ENCODE peak calls at places on chromosomes 5 and 9, in five cellular contexts. One of them, this sample, is unnamed.

GRCh38 chr5:75616286-75616810 is 5.1 kb downstream of the ANKDD1B start:
- DNase-seq in endodermal cell: no peak
- DNase-seq in HCT116: no peak
- DNase-seq in mammary epithelial cell: no peak
- DNase-seq in IMR-90: no peak
- DNase-seq in this sample: no peak

GRCh38 chr5:169641253-169641652 is 4.2 kb downstream of the DOCK2 start:
- DNase-seq in endodermal cell: peak; percentile 62
- DNase-seq in HCT116: no peak
- DNase-seq in IMR-90: peak; percentile 36
- DNase-seq in mammary epithelial cell: peak; percentile 59
- DNase-seq in this sample: no peak

GRCh38 chr9:135198144-135198543 is 110.7 kb downstream of the OLFM1 start:
- DNase-seq in HCT116: no peak
- DNase-seq in mammary epithelial cell: no peak
- DNase-seq in IMR-90: no peak
- DNase-seq in endodermal cell: no peak
- DNase-seq in this sample: no peak

GRCh38 chr5:33319841-33320240 is 120.9 kb upstream of the TARS1 start:
- DNase-seq in IMR-90: no peak
- DNase-seq in mammary epithelial cell: no peak
- DNase-seq in endodermal cell: no peak
- DNase-seq in HCT116: no peak
- DNase-seq in this sample: no peak

GRCh38 chr5:104942735-104943134 is 1380.1 kb upstream of the NUDT12 start:
- DNase-seq in HCT116: no peak
- DNase-seq in mammary epithelial cell: peak; percentile 11
- DNase-seq in IMR-90: no peak
- DNase-seq in endodermal cell: no peak
- DNase-seq in this sample: no peak

GRCh38 chr9:135326141-135326540 is 153.4 kb upstream of the PPP1R26 start:
- DNase-seq in IMR-90: no peak
- DNase-seq in mammary epithelial cell: no peak
- DNase-seq in HCT116: no peak
- DNase-seq in endodermal cell: no peak
- DNase-seq in this sample: no peak

GRCh38 chr9:98861881-98862501 is 54.5 kb downstream of the GALNT12 start:
- DNase-seq in endodermal cell: no peak
- DNase-seq in mammary epithelial cell: peak; percentile 80
- DNase-seq in IMR-90: peak; percentile 83
- DNase-seq in HCT116: no peak
- DNase-seq in this sample: peak; percentile 74

GRCh38 chr5:148912714-148913398 is 86.4 kb downstream of the ADRB2 start:
- DNase-seq in endodermal cell: peak; percentile 91
- DNase-seq in IMR-90: peak; percentile 99
- DNase-seq in HCT116: peak; percentile 54
- DNase-seq in mammary epithelial cell: peak; percentile 100
- DNase-seq in this sample: no peak

GRCh38 chr5:80714570-80715298 is 60.0 kb upstream of the DHFR start:
- DNase-seq in endodermal cell: no peak
- DNase-seq in mammary epithelial cell: no peak
- DNase-seq in IMR-90: no peak
- DNase-seq in HCT116: no peak
- DNase-seq in this sample: no peak

GRCh38 chr5:7856855-7857254 is 5.9 kb upstream of the CFAP90 start:
- DNase-seq in IMR-90: peak; percentile 28
- DNase-seq in endodermal cell: peak; percentile 79
- DNase-seq in HCT116: peak; percentile 15
- DNase-seq in mammary epithelial cell: no peak
- DNase-seq in this sample: no peak

GRCh38 chr5:139180850-139181785 is 17.1 kb downstream of the SIL1 start:
- DNase-seq in mammary epithelial cell: no peak
- DNase-seq in IMR-90: no peak
- DNase-seq in HCT116: no peak
- DNase-seq in endodermal cell: no peak
- DNase-seq in this sample: no peak

GRCh38 chr9:132183134-132183533 is 21.3 kb downstream of the NTNG2 start:
- DNase-seq in endodermal cell: peak; percentile 59
- DNase-seq in mammary epithelial cell: no peak
- DNase-seq in IMR-90: no peak
- DNase-seq in HCT116: no peak
- DNase-seq in this sample: no peak

GRCh38 chr5:14445581-14446290 is 135.9 kb upstream of the OTULINL start:
- DNase-seq in mammary epithelial cell: peak; percentile 31
- DNase-seq in endodermal cell: peak; percentile 88
- DNase-seq in IMR-90: no peak
- DNase-seq in HCT116: no peak
- DNase-seq in this sample: no peak

GRCh38 chr5:173454381-173454763 is 126.2 kb upstream of the STC2 start:
- DNase-seq in HCT116: no peak
- DNase-seq in IMR-90: peak; percentile 95
- DNase-seq in endodermal cell: no peak
- DNase-seq in mammary epithelial cell: no peak
- DNase-seq in this sample: no peak
- H3K9ac ChIP-seq in HCT116: peak overlapping the region; percentile 57
- H3K9ac ChIP-seq in IMR-90: peak overlapping the region; percentile 1
- H3K9ac ChIP-seq in endodermal cell: no peak overlapping the region
- H3K9ac ChIP-seq in mammary epithelial cell: peak overlapping the region; percentile 42
- H3K9ac ChIP-seq in this sample: no peak overlapping the region

DNA sequence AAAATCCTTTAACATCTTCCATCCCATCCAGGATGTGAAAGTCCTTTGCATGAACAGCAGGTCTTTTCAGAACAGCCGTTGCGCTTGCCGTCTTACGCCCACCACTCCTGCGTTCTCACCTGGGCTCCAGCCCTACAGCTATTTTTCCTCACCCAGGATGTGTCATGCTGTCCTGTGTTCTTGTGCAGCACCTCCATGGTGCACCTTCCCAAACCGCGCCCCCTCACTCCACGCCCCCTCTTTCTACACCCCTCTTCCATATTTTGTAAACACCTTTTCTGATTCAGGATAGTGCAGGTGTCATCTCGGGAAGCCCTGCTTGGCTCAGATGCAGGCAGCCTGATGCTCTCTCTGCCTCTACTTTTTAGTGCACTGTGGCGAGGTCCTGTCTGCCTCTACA is 18.4 kb downstream of the CAMK4 start:
- DNase-seq in endodermal cell: no peak
- DNase-seq in mammary epithelial cell: no peak
- DNase-seq in HCT116: no peak
- DNase-seq in IMR-90: no peak
- DNase-seq in this sample: no peak
- H3K27ac ChIP-seq in endodermal cell: no peak overlapping the region
- H3K27ac ChIP-seq in mammary epithelial cell: no peak overlapping the region
- H3K27ac ChIP-seq in HCT116: no peak overlapping the region
- H3K27ac ChIP-seq in IMR-90: no peak overlapping the region
- H3K27ac ChIP-seq in this sample: no peak overlapping the region

GRCh38 chr9:121896545-121896943 is 196.6 kb downstream of the TTLL11 start:
- DNase-seq in mammary epithelial cell: no peak
- DNase-seq in endodermal cell: no peak
- DNase-seq in IMR-90: no peak
- DNase-seq in HCT116: no peak
- DNase-seq in this sample: no peak
- H3K9ac ChIP-seq in mammary epithelial cell: no peak overlapping the region
- H3K9ac ChIP-seq in endodermal cell: no peak overlapping the region
- H3K9ac ChIP-seq in IMR-90: no peak overlapping the region
- H3K9ac ChIP-seq in HCT116: no peak overlapping the region
- H3K9ac ChIP-seq in this sample: no peak overlapping the region

DNA sequence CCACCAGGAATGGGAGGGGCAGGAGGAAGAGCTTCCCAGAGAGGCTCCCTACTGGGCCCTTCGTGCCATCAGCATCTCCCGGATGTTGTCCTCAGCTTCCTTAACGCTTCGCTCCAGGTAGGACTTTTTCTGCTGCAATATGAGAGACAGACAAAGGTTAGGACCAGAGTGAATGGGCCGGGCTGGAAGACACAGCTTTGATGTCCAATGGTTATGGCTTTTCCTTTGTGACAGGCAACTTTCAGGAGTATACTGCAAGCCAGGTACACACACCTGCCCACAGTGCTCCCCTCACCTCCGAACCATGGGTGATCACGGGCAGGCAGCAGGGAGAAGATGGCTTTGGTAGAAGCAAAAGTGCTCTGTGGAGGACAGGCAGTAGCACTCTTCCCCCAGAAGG is 57.0 kb downstream of the PFDN1 start:
- DNase-seq in HCT116: no peak
- DNase-seq in mammary epithelial cell: no peak
- DNase-seq in IMR-90: no peak
- DNase-seq in endodermal cell: no peak
- DNase-seq in this sample: no peak
- H3K27ac ChIP-seq in HCT116: no peak overlapping the region
- H3K27ac ChIP-seq in mammary epithelial cell: no peak overlapping the region
- H3K27ac ChIP-seq in IMR-90: no peak overlapping the region
- H3K27ac ChIP-seq in endodermal cell: no peak overlapping the region
- H3K27ac ChIP-seq in this sample: no peak overlapping the region

GRCh38 chr9:114389612-114390368 is 2.0 kb upstream of the AKNA start:
- DNase-seq in HCT116: no peak
- DNase-seq in endodermal cell: peak; percentile 52
- DNase-seq in mammary epithelial cell: no peak
- DNase-seq in IMR-90: no peak
- DNase-seq in this sample: no peak
- H3K9ac ChIP-seq in HCT116: no peak overlapping the region
- H3K9ac ChIP-seq in endodermal cell: no peak overlapping the region
- H3K9ac ChIP-seq in mammary epithelial cell: no peak overlapping the region
- H3K9ac ChIP-seq in IMR-90: no peak overlapping the region
- H3K9ac ChIP-seq in this sample: no peak overlapping the region

GRCh38 chr5:16863380-16864007 is 72.6 kb downstream of the MYO10 start:
- DNase-seq in IMR-90: no peak
- DNase-seq in mammary epithelial cell: no peak
- DNase-seq in HCT116: no peak
- DNase-seq in endodermal cell: no peak
- DNase-seq in this sample: no peak
- H3K27ac ChIP-seq in IMR-90: peak overlapping the region; percentile 49
- H3K27ac ChIP-seq in mammary epithelial cell: no peak overlapping the region
- H3K27ac ChIP-seq in HCT116: no peak overlapping the region
- H3K27ac ChIP-seq in endodermal cell: no peak overlapping the region
- H3K27ac ChIP-seq in this sample: no peak overlapping the region

This sample was measured in kidney.